ENCODE peak calls at places on chromosome X, in seven cellular contexts. D is fibroblast of mammary gland; X is kidney glomerular epithelial cell; M is frontal cortex; H is amniotic stem cell; B is natural killer cell treated with Interleukin-12 subunit alpha and Interleukin-12 subunit beta and Interleukin-15 and Interleukin-18, amount 100 ng/mL, for 72 hours; W is NCI-H524 treated with DMSO at 0.1 percent for 48 hours. V is an unnamed sample.

GRCh38 chrX:136767104-136767941 is 13.4 kb downstream of the ARHGEF6 start:
- DNase-seq in D (peak; percentile 49), X (no peak), M (peak; percentile 58), H (no peak), B (no peak), W (peak; percentile 17), V (peak; percentile 27)

GRCh38 chrX:118353081-118353850 is 7.4 kb downstream of the WDR44 start:
- DNase-seq in D (no peak), X (no peak), M (no peak), H (no peak), B (no peak), W (no peak), V (no peak)

GRCh38 chrX:68433981-68434299 is 645 bp upstream of the OPHN1 start:
- DNase-seq in D (no peak), X (no peak), M (no peak), H (no peak), B (no peak), W (no peak), V (no peak)

GRCh38 chrX:32026772-32027171 is 954.9 kb upstream of the FTHL17 start:
- DNase-seq in D (no peak), X (no peak), M (no peak), H (no peak), B (no peak), W (no peak), V (no peak)

GRCh38 chrX:40207626-40208025 is 109.9 kb upstream of the BCOR start:
- DNase-seq in D (peak; percentile 45), X (no peak), M (no peak), H (no peak), B (no peak), W (peak; percentile 58), V (no peak)

GRCh38 chrX:123731258-123731986 is 1.4 kb downstream of the THOC2 start:
- DNase-seq in D (peak; percentile 35), X (no peak), M (peak; percentile 14), H (no peak), B (no peak), W (peak; percentile 70), V (no peak)

GRCh38 chrX:25019707-25020390 is 4.1 kb upstream of the ARX start:
- DNase-seq in D (no peak), X (no peak), M (peak; percentile 20), H (no peak), B (no peak), W (no peak), V (no peak)

GRCh38 chrX:120517936-120518335 is 42.8 kb downstream of the CUL4B start:
- DNase-seq in D (peak; percentile 83), X (peak; percentile 66), M (no peak), H (peak; percentile 4), B (no peak), W (no peak), V (no peak)

GRCh38 chrX:9341305-9342201 is 123.3 kb upstream of the TBL1X start:
- DNase-seq in D (peak; percentile 65), X (no peak), M (no peak), H (no peak), B (peak; percentile 81), W (no peak), V (peak; percentile 43)

GRCh38 chrX:152897216-152898144 is at the start of gene ZNF185:
- DNase-seq in D (no peak), X (peak; percentile 21), M (no peak), H (no peak), B (no peak), W (no peak), V (no peak)

GRCh38 chrX:2870650-2871049 is 41.9 kb downstream of the GYG2 start:
- DNase-seq in D (no peak), X (no peak), M (no peak), H (no peak), B (no peak), W (no peak), V (no peak)

GRCh38 chrX:118577041-118577440 is 81.4 kb downstream of the DOCK11 start:
- DNase-seq in D (no peak), X (no peak), M (no peak), H (no peak), B (no peak), W (no peak), V (no peak)

GRCh38 chrX:155662297-155662696 is 49.5 kb upstream of the TMLHE start:
- DNase-seq in D (peak; percentile 7), X (no peak), M (no peak), H (no peak), B (no peak), W (no peak), V (no peak)

GRCh38 chrX:72714471-72714916 is 388 bp upstream of the PHKA1 start:
- DNase-seq in D (peak; percentile 77), X (peak; percentile 19), M (peak; percentile 23), H (peak; percentile 17), B (no peak), W (no peak), V (no peak)

GRCh38 chrX:145729635-145730034 is 88.0 kb upstream of the SLITRK2 start:
- DNase-seq in D (peak; percentile 72), X (no peak), M (peak; percentile 13), H (no peak), B (no peak), W (no peak), V (no peak)

GRCh38 chrX:13082286-13083065 is 38.1 kb upstream of the FAM9C start:
- DNase-seq in D (no peak), X (no peak), M (no peak), H (no peak), B (no peak), W (no peak), V (no peak)

GRCh38 chrX:71533850-71534515 is 1.1 kb downstream of the OGT start:
- DNase-seq in D (peak; percentile 46), X (no peak), M (no peak), H (no peak), B (peak; percentile 73), W (no peak), V (peak; percentile 32)

GRCh38 chrX:121028419-121028818 is 19.0 kb upstream of the GLUD2 start:
- DNase-seq in D (no peak), X (no peak), M (no peak), H (no peak), B (no peak), W (no peak), V (no peak)

GRCh38 chrX:66038115-66038514 is 1.8 kb downstream of the VSIG4 start:
- DNase-seq in D (no peak), X (no peak), M (no peak), H (no peak), B (no peak), W (no peak), V (no peak)

GRCh38 chrX:136425996-136426395 is 61.8 kb upstream of the BRS3 start:
- DNase-seq in D (no peak), X (no peak), M (no peak), H (no peak), B (no peak), W (no peak), V (no peak)

GRCh38 chrX:150898343-150899190 is at the start of gene CD99L2:
- DNase-seq in D (peak; percentile 75), X (peak; percentile 72), M (peak; percentile 88), H (peak; percentile 39), B (peak; percentile 90), W (peak; percentile 22), V (peak; percentile 77)

GRCh38 chrX:97096385-97096784 is 212.7 kb downstream of the RPA4 start:
- DNase-seq in D (no peak), X (no peak), M (no peak), H (no peak), B (no peak), W (no peak), V (no peak)

GRCh38 chrX:38699603-38700110 is 101.6 kb upstream of the MID1IP1 start:
- DNase-seq in D (no peak), X (no peak), M (no peak), H (no peak), B (no peak), W (peak; percentile 82), V (no peak)

GRCh38 chrX:93422693-93423092 is 250.7 kb downstream of the NAP1L3 start:
- DNase-seq in D (peak; percentile 14), X (no peak), M (no peak), H (no peak), B (no peak), W (no peak), V (no peak)

GRCh38 chrX:129461801-129462456 is 61.4 kb downstream of the SMARCA1 start:
- DNase-seq in D (no peak), X (no peak), M (no peak), H (no peak), B (no peak), W (no peak), V (no peak)

GRCh38 chrX:1925053-1925481 is 310.2 kb downstream of the ASMT start:
- DNase-seq in D (no peak), X (no peak), M (no peak), H (no peak), B (no peak), W (no peak), V (no peak)

GRCh38 chrX:40154229-40154852 is 56.6 kb upstream of the BCOR start:
- DNase-seq in D (no peak), X (no peak), M (peak; percentile 63), H (no peak), B (peak; percentile 31), W (peak; percentile 69), V (no peak)

GRCh38 chrX:13028871-13029336 is 15.5 kb downstream of the FAM9C start:
- DNase-seq in D (no peak), X (no peak), M (no peak), H (no peak), B (no peak), W (no peak), V (no peak)

GRCh38 chrX:66731398-66731797 is 92.5 kb upstream of the EDA2R start:
- DNase-seq in D (peak; percentile 68), X (no peak), M (no peak), H (peak; percentile 28), B (no peak), W (peak; percentile 4), V (no peak)

GRCh38 chrX:103664363-103664762 is 22.1 kb downstream of the MORF4L2 start:
- DNase-seq in D (no peak), X (no peak), M (no peak), H (no peak), B (no peak), W (no peak), V (no peak)

GRCh38 chrX:135194684-135195083 is 23.5 kb upstream of the CT55 start:
- DNase-seq in D (no peak), X (no peak), M (no peak), H (no peak), B (no peak), W (no peak), V (no peak)

GRCh38 chrX:57286507-57287251 is at the start of gene FAAH2:
- DNase-seq in D (no peak), X (peak; percentile 43), M (no peak), H (no peak), B (no peak), W (no peak), V (peak; percentile 74)

V was measured in T-helper 22 cell.